ENCODE peak calls at places on chromosomes 5 and 9, in seven cellular contexts. C is GM12865; G is skeletal muscle cell; I is activated CD4-positive, alpha-beta T cell treated with anti-CD3 and anti-CD28 coated beads, Interleukin-2, amount 10 ng/mL, durations not matched to agents 7 days and 5 days; Z is heart right ventricle; M is SJSA1; K is A549. B is an unnamed sample.

GRCh38 chr9:109591691-109592090 is 93.6 kb upstream of the PTPN3 start:
- DNase-seq in I (no peak), M (no peak), G (no peak), K (no peak), Z (no peak), C (no peak), B (no peak)

GRCh38 chr5:175082866-175083590 is 358.6 kb downstream of the MSX2 start:
- DNase-seq in Z (no peak), M (no peak), K (no peak), C (no peak), I (no peak), G (no peak), B (no peak)

GRCh38 chr5:15827786-15828185 is 327.8 kb downstream of the FBXL7 start:
- DNase-seq in K (no peak), G (no peak), M (no peak), C (no peak), Z (no peak), I (no peak), B (no peak)

GRCh38 chr5:141525659-141526058 is 36.8 kb downstream of the PCDHGC5 start:
- DNase-seq in C (no peak), I (no peak), Z (no peak), M (no peak), G (no peak), K (no peak), B (no peak)

GRCh38 chr5:136079195-136079985 is 50.6 kb downstream of the TGFBI start:
- DNase-seq in I (no peak), C (peak), G (no peak), K (no peak), Z (no peak), M (peak), B (no peak)

GRCh38 chr9:2722715-2723114 is 5.4 kb downstream of the KCNV2 start:
- DNase-seq in K (no peak), M (no peak), G (peak), Z (no peak), I (peak), C (no peak), B (no peak)

GRCh38 chr5:135108569-135108968 is 74.5 kb upstream of the PITX1 start:
- DNase-seq in M (no peak), I (no peak), G (no peak), K (no peak), Z (no peak), C (no peak), B (no peak)

GRCh38 chr5:113489299-113489698 is 1.0 kb upstream of the MCC start:
- DNase-seq in I (peak), G (peak), Z (no peak), M (peak), K (peak), C (peak), B (peak)

GRCh38 chr9:120447959-120448500 is 131.9 kb downstream of the CDK5RAP2 start:
- DNase-seq in Z (no peak), G (no peak), C (no peak), K (no peak), I (no peak), M (no peak), B (no peak)

GRCh38 chr5:108481355-108481931 is 99.5 kb upstream of the FBXL17 start:
- DNase-seq in M (no peak), Z (peak), K (no peak), C (peak), I (no peak), G (no peak), B (no peak)

GRCh38 chr5:161411156-161411555 is 135.4 kb downstream of the GABRB2 start:
- DNase-seq in C (no peak), Z (no peak), G (no peak), K (no peak), I (no peak), M (no peak), B (no peak)

GRCh38 chr5:57111993-57112392 is 61.9 kb upstream of the GPBP1 start:
- DNase-seq in I (no peak), M (no peak), Z (no peak), C (no peak), G (no peak), K (no peak), B (no peak)

GRCh38 chr5:174505621-174506020 is 218.8 kb upstream of the MSX2 start:
- DNase-seq in C (no peak), M (no peak), G (peak), I (no peak), K (no peak), Z (no peak), B (no peak)

GRCh38 chr5:57566914-57567313 is 84.3 kb upstream of the ACTBL2 start:
- DNase-seq in C (peak), K (no peak), I (no peak), G (peak), Z (no peak), M (no peak), B (no peak)

GRCh38 chr9:489198-490197 is 274.8 kb downstream of the DOCK8 start:
- DNase-seq in M (no peak), G (no peak), Z (no peak), C (no peak), I (no peak), K (no peak), B (no peak)

GRCh38 chr5:113450366-113451328 is 15.9 kb upstream of the TSSK1B start:
- DNase-seq in I (no peak), Z (no peak), M (no peak), C (no peak), G (peak), K (no peak), B (peak)

GRCh38 chr5:137486707-137487106 is 12.4 kb downstream of the SPOCK1 start:
- DNase-seq in Z (no peak), M (no peak), G (no peak), K (no peak), I (no peak), C (no peak), B (no peak)

GRCh38 chr5:10552183-10553143 is 11.4 kb upstream of the ANKRD33B start:
- DNase-seq in I (no peak), G (no peak), K (no peak), Z (no peak), M (peak), C (peak), B (no peak)

GRCh38 chr5:110269478-110270142 is 456.9 kb downstream of the TMEM232 start:
- DNase-seq in I (no peak), M (no peak), K (no peak), G (no peak), C (no peak), Z (no peak), B (no peak)

GRCh38 chr5:149549461-149550266 is 1.6 kb downstream of the CSNK1A1 start:
- DNase-seq in K (peak), C (peak), I (peak), Z (no peak), M (no peak), G (no peak), B (peak)

GRCh38 chr5:15031180-15031579 is 159.6 kb upstream of the ANKH start:
- DNase-seq in G (no peak), Z (peak), I (no peak), C (no peak), K (no peak), M (no peak), B (no peak)

GRCh38 chr9:88874391-88874790 is 116.9 kb upstream of the S1PR3 start:
- DNase-seq in G (no peak), M (no peak), I (no peak), Z (no peak), K (no peak), C (no peak), B (no peak)

GRCh38 chr5:173187054-173187743 is 42.9 kb downstream of the BNIP1 start:
- DNase-seq in Z (no peak), M (no peak), C (peak), K (no peak), I (peak), G (no peak), B (peak)

GRCh38 chr5:1480806-1481205 is 35.6 kb upstream of the SLC6A3 start:
- DNase-seq in I (no peak), C (no peak), K (no peak), Z (no peak), G (no peak), M (no peak), B (no peak)